ENCODE peak calls at places on chromosomes 13 and 19, in ten cellular contexts. O is left ventricle myocardium inferior, V is HFF-Myc, T is transverse colon, Y is activated T-cell treated with anti-CD3 and anti-CD28 coated beads for 1 hour, X is nephron progenitor cell, F is heart right ventricle, K is RPMI7951, E is adrenal gland, S is RWPE1. P is an unnamed sample.

GRCh38 chr19:5001547-5002131 is 32.7 kb downstream of the KDM4B start:
- DNase-seq in O (no peak), V (peak; percentile 81), T (no peak), Y (peak; percentile 22), X (no peak), F (no peak), K (peak; percentile 54), E (peak; percentile 49), S (peak; percentile 30), P (no peak)

GRCh38 chr13:73107459-73107858 is 48.7 kb downstream of the KLF5 start:
- DNase-seq in O (no peak), V (no peak), T (no peak), Y (no peak), X (no peak), F (no peak), K (no peak), E (no peak), S (no peak), P (no peak)

GRCh38 chr19:44816301-44816700 is 7.4 kb downstream of the BCAM start:
- DNase-seq in O (no peak), V (no peak), T (no peak), Y (no peak), X (no peak), F (no peak), K (no peak), E (no peak), S (no peak), P (no peak)

GRCh38 chr13:85798999-85799646 is at the start of gene SLITRK6:
- DNase-seq in O (no peak), V (peak; percentile 62), T (no peak), Y (no peak), X (peak; percentile 11), F (no peak), K (peak; percentile 67), E (no peak), S (peak; percentile 66), P (no peak)

GRCh38 chr13:23673354-23673753 is 103.1 kb downstream of the TNFRSF19 start:
- DNase-seq in O (no peak), V (peak; percentile 47), T (no peak), Y (no peak), X (no peak), F (no peak), K (peak; percentile 85), E (no peak), S (peak; percentile 13), P (no peak)

GRCh38 chr19:850221-850978 is 1.7 kb upstream of the ELANE start:
- DNase-seq in O (peak; percentile 93), V (no peak), T (peak; percentile 82), Y (no peak), X (no peak), F (peak; percentile 92), K (peak; percentile 96), E (peak; percentile 95), S (peak; percentile 49), P (peak; percentile 93)

GRCh38 chr19:18438331-18439024 is 545 bp upstream of the ISYNA1 start:
- DNase-seq in O (peak; percentile 60), V (no peak), T (no peak), Y (no peak), X (peak; percentile 58), F (peak; percentile 77), K (peak; percentile 57), E (peak; percentile 82), S (no peak), P (peak; percentile 83)

GRCh38 chr19:54851353-54851752 is 1.1 kb downstream of the KIR3DL2 start:
- DNase-seq in O (no peak), V (no peak), T (no peak), Y (no peak), X (no peak), F (no peak), K (no peak), E (no peak), S (no peak), P (no peak)

GRCh38 chr19:48873476-48874308 is 1.5 kb downstream of the PPP1R15A start:
- DNase-seq in O (no peak), V (no peak), T (no peak), Y (no peak), X (no peak), F (no peak), K (no peak), E (no peak), S (no peak), P (no peak)

GRCh38 chr19:32343550-32344262 is 1.7 kb upstream of the ZNF507 start:
- DNase-seq in O (no peak), V (no peak), T (no peak), Y (no peak), X (peak; percentile 13), F (no peak), K (peak; percentile 76), E (no peak), S (no peak), P (no peak)

GRCh38 chr19:41997851-41998229 is 3.8 kb upstream of the ATP1A3 start:
- DNase-seq in O (no peak), V (no peak), T (no peak), Y (no peak), X (no peak), F (no peak), K (no peak), E (no peak), S (no peak), P (no peak)

GRCh38 chr19:17113127-17113785 is 37.7 kb downstream of the MYO9B start:
- DNase-seq in O (no peak), V (no peak), T (no peak), Y (no peak), X (no peak), F (no peak), K (no peak), E (peak; percentile 68), S (no peak), P (no peak)

GRCh38 chr13:77337159-77337558 is 10.3 kb upstream of the MYCBP2 start:
- DNase-seq in O (no peak), V (no peak), T (no peak), Y (no peak), X (no peak), F (no peak), K (no peak), E (no peak), S (no peak), P (no peak)

GRCh38 chr19:12720851-12721655 is 2.7 kb downstream of the TNPO2 start:
- DNase-seq in O (no peak), V (no peak), T (peak; percentile 34), Y (no peak), X (no peak), F (peak; percentile 34), K (no peak), E (no peak), S (peak; percentile 13), P (peak; percentile 88)

GRCh38 chr19:18737954-18738351 is 53.2 kb downstream of the COMP start:
- DNase-seq in O (no peak), V (no peak), T (no peak), Y (no peak), X (no peak), F (no peak), K (no peak), E (no peak), S (no peak), P (peak; percentile 42)

GRCh38 chr19:42487025-42487797 is 41.1 kb downstream of the CEACAM1 start:
- DNase-seq in O (no peak), V (no peak), T (no peak), Y (no peak), X (no peak), F (no peak), K (no peak), E (no peak), S (no peak), P (no peak)

GRCh38 chr19:5948697-5949564 is 29.0 kb downstream of the RANBP3 start:
- DNase-seq in O (no peak), V (no peak), T (no peak), Y (no peak), X (no peak), F (no peak), K (no peak), E (no peak), S (no peak), P (no peak)

GRCh38 chr19:49929121-49929610 is at the start of the genes ATF5 and NUP62:
- DNase-seq in O (peak; percentile 90), V (peak; percentile 56), T (peak; percentile 90), Y (peak; percentile 96), X (peak; percentile 94), F (peak; percentile 93), K (peak; percentile 85), E (peak; percentile 92), S (peak; percentile 99), P (peak; percentile 81)

GRCh38 chr19:13031917-13032623 is 36.8 kb downstream of the NFIX start:
- DNase-seq in O (no peak), V (no peak), T (no peak), Y (no peak), X (no peak), F (no peak), K (peak; percentile 63), E (no peak), S (no peak), P (no peak)